ENCODE peak calls at places on chromosomes 12 and 14, in five cellular contexts. One of them, this sample, is unnamed.

GRCh38 chr12:3885179-3886094 is 12.2 kb upstream of the PARP11 start:
- DNase-seq in mesothelial cell of epicardium: no peak
- DNase-seq in endothelial cell of umbilical vein: peak
- DNase-seq in CD4-positive, alpha-beta T cell: peak
- DNase-seq in IMR-90: peak
- DNase-seq in this sample: no peak

GRCh38 chr14:96762650-96763049 is 34.5 kb upstream of the VRK1 start:
- DNase-seq in mesothelial cell of epicardium: no peak
- DNase-seq in endothelial cell of umbilical vein: peak
- DNase-seq in CD4-positive, alpha-beta T cell: no peak
- DNase-seq in IMR-90: peak
- DNase-seq in this sample: no peak

GRCh38 chr12:108515916-108516315 is 839 bp downstream of the FICD start:
- DNase-seq in mesothelial cell of epicardium: no peak
- DNase-seq in endothelial cell of umbilical vein: peak
- DNase-seq in CD4-positive, alpha-beta T cell: no peak
- DNase-seq in IMR-90: no peak
- DNase-seq in this sample: no peak

GRCh38 chr12:114858388-114859146 is 174.6 kb upstream of the TBX3 start:
- DNase-seq in mesothelial cell of epicardium: no peak
- DNase-seq in endothelial cell of umbilical vein: no peak
- DNase-seq in CD4-positive, alpha-beta T cell: no peak
- DNase-seq in IMR-90: no peak
- DNase-seq in this sample: no peak

GRCh38 chr14:51382506-51382905 is 142.5 kb downstream of the TMX1 start:
- DNase-seq in mesothelial cell of epicardium: no peak
- DNase-seq in endothelial cell of umbilical vein: no peak
- DNase-seq in CD4-positive, alpha-beta T cell: no peak
- DNase-seq in IMR-90: no peak
- DNase-seq in this sample: no peak

GRCh38 chr12:26318661-26319068 is 123.3 kb downstream of the SSPN start:
- DNase-seq in mesothelial cell of epicardium: no peak
- DNase-seq in endothelial cell of umbilical vein: peak
- DNase-seq in CD4-positive, alpha-beta T cell: no peak
- DNase-seq in IMR-90: peak
- DNase-seq in this sample: no peak

GRCh38 chr14:90383731-90384542 is 12.9 kb upstream of the CALM1 start:
- DNase-seq in mesothelial cell of epicardium: peak
- DNase-seq in endothelial cell of umbilical vein: peak
- DNase-seq in CD4-positive, alpha-beta T cell: peak
- DNase-seq in IMR-90: peak
- DNase-seq in this sample: peak

GRCh38 chr12:110560048-110560447 is 23.1 kb downstream of the PPTC7 start:
- DNase-seq in mesothelial cell of epicardium: no peak
- DNase-seq in endothelial cell of umbilical vein: no peak
- DNase-seq in CD4-positive, alpha-beta T cell: no peak
- DNase-seq in IMR-90: no peak
- DNase-seq in this sample: no peak

GRCh38 chr14:34179723-34180122 is 228.8 kb upstream of the EGLN3 start:
- DNase-seq in mesothelial cell of epicardium: no peak
- DNase-seq in endothelial cell of umbilical vein: no peak
- DNase-seq in CD4-positive, alpha-beta T cell: no peak
- DNase-seq in IMR-90: no peak
- DNase-seq in this sample: no peak

GRCh38 chr12:105485321-105485910 is 154.9 kb downstream of the C12orf75 start:
- DNase-seq in mesothelial cell of epicardium: no peak
- DNase-seq in endothelial cell of umbilical vein: peak
- DNase-seq in CD4-positive, alpha-beta T cell: no peak
- DNase-seq in IMR-90: peak
- DNase-seq in this sample: no peak

GRCh38 chr12:96094201-96094600 is 58.8 kb upstream of the LTA4H start:
- DNase-seq in mesothelial cell of epicardium: no peak
- DNase-seq in endothelial cell of umbilical vein: peak
- DNase-seq in CD4-positive, alpha-beta T cell: no peak
- DNase-seq in IMR-90: no peak
- DNase-seq in this sample: no peak

GRCh38 chr12:77493769-77494168 is 336.9 kb upstream of the NAV3 start:
- DNase-seq in mesothelial cell of epicardium: no peak
- DNase-seq in endothelial cell of umbilical vein: no peak
- DNase-seq in CD4-positive, alpha-beta T cell: no peak
- DNase-seq in IMR-90: no peak
- DNase-seq in this sample: no peak

GRCh38 chr12:28017126-28017872 is 44.8 kb upstream of the PTHLH start:
- DNase-seq in mesothelial cell of epicardium: no peak
- DNase-seq in endothelial cell of umbilical vein: no peak
- DNase-seq in CD4-positive, alpha-beta T cell: no peak
- DNase-seq in IMR-90: no peak
- DNase-seq in this sample: no peak

GRCh38 chr12:6532051-6532926 is 2.0 kb upstream of the GAPDH start:
- DNase-seq in mesothelial cell of epicardium: peak
- DNase-seq in endothelial cell of umbilical vein: peak
- DNase-seq in CD4-positive, alpha-beta T cell: peak
- DNase-seq in IMR-90: peak
- DNase-seq in this sample: no peak

GRCh38 chr14:46074061-46074460 is 577.5 kb downstream of the RPL10L start:
- DNase-seq in mesothelial cell of epicardium: no peak
- DNase-seq in endothelial cell of umbilical vein: no peak
- DNase-seq in CD4-positive, alpha-beta T cell: no peak
- DNase-seq in IMR-90: no peak
- DNase-seq in this sample: no peak

GRCh38 chr12:18998343-18999270 is 130.9 kb upstream of the PLEKHA5 start:
- DNase-seq in mesothelial cell of epicardium: no peak
- DNase-seq in endothelial cell of umbilical vein: peak
- DNase-seq in CD4-positive, alpha-beta T cell: no peak
- DNase-seq in IMR-90: peak
- DNase-seq in this sample: no peak

GRCh38 chr12:61291647-61292046 is 968.6 kb upstream of the USP15 start:
- DNase-seq in mesothelial cell of epicardium: no peak
- DNase-seq in endothelial cell of umbilical vein: no peak
- DNase-seq in CD4-positive, alpha-beta T cell: no peak
- DNase-seq in IMR-90: no peak
- DNase-seq in this sample: no peak

GRCh38 chr12:121490401-121491257 is 90.2 kb downstream of the KDM2B start:
- DNase-seq in mesothelial cell of epicardium: no peak
- DNase-seq in endothelial cell of umbilical vein: no peak
- DNase-seq in CD4-positive, alpha-beta T cell: no peak
- DNase-seq in IMR-90: no peak
- DNase-seq in this sample: no peak

GRCh38 chr12:27277846-27278260 is 33.8 kb downstream of the STK38L start:
- DNase-seq in mesothelial cell of epicardium: no peak
- DNase-seq in endothelial cell of umbilical vein: peak
- DNase-seq in CD4-positive, alpha-beta T cell: no peak
- DNase-seq in IMR-90: peak
- DNase-seq in this sample: no peak

GRCh38 chr12:39375206-39375808 is 67.6 kb downstream of the KIF21A start:
- DNase-seq in mesothelial cell of epicardium: no peak
- DNase-seq in endothelial cell of umbilical vein: no peak
- DNase-seq in CD4-positive, alpha-beta T cell: no peak
- DNase-seq in IMR-90: no peak
- DNase-seq in this sample: no peak
- TF ChIP-seq CTCF in mesothelial cell of epicardium: no peak
- TF ChIP-seq CTCF in endothelial cell of umbilical vein: no peak
- TF ChIP-seq CTCF in CD4-positive, alpha-beta T cell: no peak
- TF ChIP-seq CTCF in IMR-90: no peak
- TF ChIP-seq CTCF in this sample: no peak

GRCh38 chr14:52923902-52924575 is 26.8 kb downstream of the FERMT2 start:
- DNase-seq in mesothelial cell of epicardium: no peak
- DNase-seq in endothelial cell of umbilical vein: no peak
- DNase-seq in CD4-positive, alpha-beta T cell: no peak
- DNase-seq in IMR-90: no peak
- DNase-seq in this sample: no peak
- TF ChIP-seq CTCF in mesothelial cell of epicardium: no peak
- TF ChIP-seq CTCF in endothelial cell of umbilical vein: no peak
- TF ChIP-seq CTCF in CD4-positive, alpha-beta T cell: no peak
- TF ChIP-seq CTCF in IMR-90: peak
- TF ChIP-seq CTCF in this sample: no peak

DNA sequence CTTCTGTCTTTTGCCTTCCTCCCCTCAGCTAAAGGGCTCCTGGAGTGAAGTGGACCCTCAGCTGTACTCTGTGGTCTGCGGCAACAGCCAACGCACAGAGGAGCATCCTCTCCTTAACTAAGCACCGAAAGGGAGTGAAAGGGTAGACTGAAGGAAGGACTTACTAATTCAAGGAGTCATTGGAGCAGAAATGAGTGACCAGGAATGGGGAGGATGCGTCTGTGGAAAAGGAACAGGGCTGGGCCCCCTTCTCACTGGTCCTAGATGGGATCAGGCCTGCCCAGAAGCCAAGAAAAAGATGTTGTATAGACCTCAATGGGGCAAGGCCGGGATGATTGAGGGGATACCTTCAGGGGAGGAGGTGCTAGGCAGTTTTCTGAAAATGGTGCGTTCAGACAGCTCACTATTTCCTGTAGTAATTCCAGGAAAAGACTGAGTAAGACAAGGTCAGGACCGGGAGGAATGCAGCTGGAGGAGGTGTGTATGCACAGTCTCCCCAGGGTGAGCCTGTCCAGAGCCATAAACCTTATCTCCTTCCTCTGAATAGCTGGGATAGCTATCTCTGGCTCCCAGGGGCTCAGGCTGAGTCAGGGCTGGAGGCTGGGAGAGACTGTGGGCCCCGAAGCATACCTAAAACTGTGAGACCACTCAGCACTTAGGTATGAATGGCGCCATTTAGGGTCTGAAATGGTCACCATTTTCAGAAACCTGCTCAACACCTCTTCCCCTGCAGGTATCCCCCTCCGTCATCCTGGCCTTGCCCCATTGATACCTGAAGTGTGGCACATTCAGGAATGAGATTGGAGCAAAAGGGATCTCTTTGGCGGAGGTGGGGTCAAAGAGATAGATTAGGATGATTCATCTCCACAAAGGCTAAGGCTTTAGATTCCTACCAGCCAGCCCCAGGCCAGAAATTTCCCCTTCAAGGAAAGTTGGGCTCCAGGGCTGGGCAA is 20.2 kb upstream of the KRT8 start:
- DNase-seq in mesothelial cell of epicardium: no peak
- DNase-seq in endothelial cell of umbilical vein: peak
- DNase-seq in CD4-positive, alpha-beta T cell: no peak
- DNase-seq in IMR-90: peak
- DNase-seq in this sample: no peak
- TF ChIP-seq CTCF in mesothelial cell of epicardium: no peak
- TF ChIP-seq CTCF in endothelial cell of umbilical vein: no peak
- TF ChIP-seq CTCF in CD4-positive, alpha-beta T cell: no peak
- TF ChIP-seq CTCF in IMR-90: no peak
- TF ChIP-seq CTCF in this sample: no peak

DNA sequence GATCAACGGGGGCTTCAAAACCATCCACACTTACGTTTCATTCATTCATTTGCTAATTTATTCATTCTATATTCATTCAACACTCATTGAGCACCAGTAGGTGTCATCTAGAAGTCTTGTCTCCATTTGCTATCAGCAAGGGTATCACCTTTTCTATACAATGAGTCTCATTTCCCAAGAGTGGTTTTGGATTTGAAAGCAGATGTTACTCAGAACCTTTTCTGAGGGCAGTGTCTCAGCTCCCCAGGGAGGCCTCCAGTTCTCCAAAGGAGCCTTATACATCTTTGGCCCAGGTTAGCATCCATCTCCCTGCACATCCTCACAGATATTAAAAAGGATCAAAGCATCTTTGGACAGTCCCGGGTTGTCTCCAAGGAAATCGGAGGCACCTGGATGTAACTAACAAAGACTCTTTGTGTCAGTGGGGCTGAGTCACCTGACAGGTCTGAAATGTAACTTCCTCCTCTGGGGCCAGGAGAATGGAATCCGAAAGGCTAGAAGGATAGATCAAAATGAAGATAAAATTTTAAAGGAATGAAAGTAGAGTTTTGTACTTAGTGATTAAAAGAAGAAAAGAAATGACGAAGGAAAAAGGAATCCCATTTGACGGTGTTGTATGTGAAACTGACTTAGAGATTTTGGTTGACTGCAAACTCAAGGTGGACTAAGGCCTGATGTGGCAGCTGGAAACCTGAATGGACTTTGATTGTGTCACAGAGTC is 103.0 kb downstream of the VCPKMT start:
- DNase-seq in mesothelial cell of epicardium: no peak
- DNase-seq in endothelial cell of umbilical vein: no peak
- DNase-seq in CD4-positive, alpha-beta T cell: no peak
- DNase-seq in IMR-90: no peak
- DNase-seq in this sample: no peak
- TF ChIP-seq CTCF in mesothelial cell of epicardium: no peak
- TF ChIP-seq CTCF in endothelial cell of umbilical vein: no peak
- TF ChIP-seq CTCF in CD4-positive, alpha-beta T cell: no peak
- TF ChIP-seq CTCF in IMR-90: no peak
- TF ChIP-seq CTCF in this sample: no peak

GRCh38 chr14:39766397-39767000 is 334.3 kb upstream of the FBXO33 start:
- DNase-seq in mesothelial cell of epicardium: no peak
- DNase-seq in endothelial cell of umbilical vein: no peak
- DNase-seq in CD4-positive, alpha-beta T cell: no peak
- DNase-seq in IMR-90: no peak
- DNase-seq in this sample: no peak
- TF ChIP-seq CTCF in mesothelial cell of epicardium: no peak
- TF ChIP-seq CTCF in endothelial cell of umbilical vein: no peak
- TF ChIP-seq CTCF in CD4-positive, alpha-beta T cell: no peak
- TF ChIP-seq CTCF in IMR-90: no peak
- TF ChIP-seq CTCF in this sample: no peak

GRCh38 chr14:102233081-102233480 is 71.9 kb downstream of the MOK start:
- DNase-seq in mesothelial cell of epicardium: no peak
- DNase-seq in endothelial cell of umbilical vein: no peak
- DNase-seq in CD4-positive, alpha-beta T cell: no peak
- DNase-seq in IMR-90: no peak
- DNase-seq in this sample: no peak

GRCh38 chr14:102231476-102232347 is 73.3 kb downstream of the MOK start:
- DNase-seq in mesothelial cell of epicardium: no peak
- DNase-seq in endothelial cell of umbilical vein: no peak
- DNase-seq in CD4-positive, alpha-beta T cell: no peak
- DNase-seq in IMR-90: no peak
- DNase-seq in this sample: no peak

GRCh38 chr14:102234331-102235264 is 70.4 kb downstream of the MOK start:
- DNase-seq in mesothelial cell of epicardium: no peak
- DNase-seq in endothelial cell of umbilical vein: no peak
- DNase-seq in CD4-positive, alpha-beta T cell: no peak
- DNase-seq in IMR-90: no peak
- DNase-seq in this sample: no peak

GRCh38 chr14:102230481-102231210 is 74.3 kb downstream of the MOK start:
- DNase-seq in mesothelial cell of epicardium: no peak
- DNase-seq in endothelial cell of umbilical vein: no peak
- DNase-seq in CD4-positive, alpha-beta T cell: no peak
- DNase-seq in IMR-90: no peak
- DNase-seq in this sample: no peak

GRCh38 chr14:102232348-102232625 is 72.7 kb downstream of the MOK start:
- DNase-seq in mesothelial cell of epicardium: no peak
- DNase-seq in endothelial cell of umbilical vein: no peak
- DNase-seq in CD4-positive, alpha-beta T cell: no peak
- DNase-seq in IMR-90: no peak
- DNase-seq in this sample: no peak
- TF ChIP-seq CTCF in mesothelial cell of epicardium: no peak
- TF ChIP-seq CTCF in endothelial cell of umbilical vein: no peak
- TF ChIP-seq CTCF in CD4-positive, alpha-beta T cell: no peak
- TF ChIP-seq CTCF in IMR-90: no peak
- TF ChIP-seq CTCF in this sample: no peak

GRCh38 chr12:86838709-86839108 is 582.5 kb upstream of the MGAT4C start:
- DNase-seq in mesothelial cell of epicardium: no peak
- DNase-seq in endothelial cell of umbilical vein: no peak
- DNase-seq in CD4-positive, alpha-beta T cell: no peak
- DNase-seq in IMR-90: no peak
- DNase-seq in this sample: no peak
- TF ChIP-seq CTCF in mesothelial cell of epicardium: no peak
- TF ChIP-seq CTCF in endothelial cell of umbilical vein: no peak
- TF ChIP-seq CTCF in CD4-positive, alpha-beta T cell: no peak
- TF ChIP-seq CTCF in IMR-90: no peak
- TF ChIP-seq CTCF in this sample: no peak

GRCh38 chr14:105185973-105186372 is 4.9 kb upstream of the NUDT14 start:
- DNase-seq in mesothelial cell of epicardium: no peak
- DNase-seq in endothelial cell of umbilical vein: no peak
- DNase-seq in CD4-positive, alpha-beta T cell: no peak
- DNase-seq in IMR-90: no peak
- DNase-seq in this sample: no peak
- TF ChIP-seq CTCF in mesothelial cell of epicardium: no peak
- TF ChIP-seq CTCF in endothelial cell of umbilical vein: no peak
- TF ChIP-seq CTCF in CD4-positive, alpha-beta T cell: no peak
- TF ChIP-seq CTCF in IMR-90: no peak
- TF ChIP-seq CTCF in this sample: no peak

GRCh38 chr12:45893240-45893639 is 97.1 kb downstream of the SCAF11 start:
- DNase-seq in mesothelial cell of epicardium: no peak
- DNase-seq in endothelial cell of umbilical vein: no peak
- DNase-seq in CD4-positive, alpha-beta T cell: no peak
- DNase-seq in IMR-90: peak
- DNase-seq in this sample: no peak
- TF ChIP-seq CTCF in mesothelial cell of epicardium: no peak
- TF ChIP-seq CTCF in endothelial cell of umbilical vein: peak
- TF ChIP-seq CTCF in CD4-positive, alpha-beta T cell: no peak
- TF ChIP-seq CTCF in IMR-90: peak
- TF ChIP-seq CTCF in this sample: no peak

This sample was measured in omental fat pad.